ENCODE peak calls at places on chromosomes 11 and 22, in six cellular contexts. K is central memory CD8-positive, alpha-beta T cell; F is NCI-H774; Q is uterus; Z is fibroblast of the aortic adventitia; S is lung. V is an unnamed sample.

GRCh38 chr11:125304111-125304639 is 139.6 kb downstream of the PKNOX2 start:
- DNase-seq in Q (no peak), K (no peak), S (no peak), F (no peak), Z (no peak), V (no peak)

GRCh38 chr11:1293619-1294015 is 15.8 kb downstream of the TOLLIP start:
- DNase-seq in K (no peak), F (no peak), Z (no peak), Q (no peak), S (no peak), V (no peak)

GRCh38 chr22:30869996-30870395 is 98.6 kb downstream of the MORC2 start:
- DNase-seq in K (no peak), F (no peak), S (no peak), Q (no peak), Z (no peak), V (no peak)

GRCh38 chr11:115608976-115609375 is 104.8 kb upstream of the CADM1 start:
- DNase-seq in S (no peak), Z (no peak), F (no peak), K (no peak), Q (no peak), V (no peak)

GRCh38 chr11:2445948-2446551 is 1.2 kb downstream of the KCNQ1 start:
- DNase-seq in S (no peak), K (no peak), Z (no peak), F (no peak), Q (no peak), V (peak; percentile 55)

GRCh38 chr11:119480375-119481020 is 57.5 kb upstream of the THY1 start:
- DNase-seq in Z (no peak), K (no peak), Q (no peak), S (no peak), F (no peak), V (no peak)

GRCh38 chr11:18765554-18765953 is 26.0 kb downstream of the PTPN5 start:
- DNase-seq in Q (no peak), S (no peak), K (no peak), F (no peak), Z (peak; percentile 35), V (no peak)

GRCh38 chr11:77776455-77776854 is 44.1 kb downstream of the RSF1 start:
- DNase-seq in K (no peak), Q (no peak), Z (peak; percentile 18), F (no peak), S (no peak), V (no peak)

GRCh38 chr11:17395554-17395961 is 7.1 kb upstream of the KCNJ11 start:
- DNase-seq in Z (no peak), Q (no peak), S (no peak), F (no peak), K (no peak), V (no peak)

GRCh38 chr11:104127828-104128227 is 36.1 kb downstream of the PDGFD start:
- DNase-seq in K (no peak), S (no peak), F (no peak), Z (peak; percentile 85), Q (no peak), V (no peak)

GRCh38 chr22:17492247-17492646 is 71.1 kb upstream of the SLC25A18 start:
- DNase-seq in Z (no peak), Q (no peak), S (no peak), F (no peak), K (no peak), V (no peak)

GRCh38 chr11:36622431-36623136 is 24.5 kb upstream of the RAG2 start:
- DNase-seq in F (no peak), S (no peak), Z (peak; percentile 41), K (no peak), Q (no peak), V (no peak)

GRCh38 chr11:34053161-34053686 is 1.7 kb downstream of the CAPRIN1 start:
- DNase-seq in Z (peak; percentile 79), F (peak; percentile 53), Q (peak; percentile 46), K (peak; percentile 65), S (peak; percentile 70), V (peak; percentile 86)

GRCh38 chr11:57310091-57310490 is 14.7 kb downstream of the TNKS1BP1 start:
- DNase-seq in Q (no peak), F (no peak), K (no peak), Z (no peak), S (no peak), V (no peak)

GRCh38 chr11:134516529-134516928 is 104.5 kb upstream of the B3GAT1 start:
- DNase-seq in F (no peak), Z (no peak), K (no peak), S (no peak), Q (no peak), V (no peak)

GRCh38 chr11:45815747-45816146 is 10.8 kb downstream of the SLC35C1 start:
- DNase-seq in F (no peak), Z (peak; percentile 24), K (no peak), Q (no peak), S (no peak), V (no peak)

GRCh38 chr11:2796508-2797180 is 88.9 kb downstream of the CDKN1C start:
- DNase-seq in K (no peak), S (no peak), Q (peak; percentile 7), F (no peak), Z (no peak), V (no peak)

GRCh38 chr11:126414615-126415014 is 59.1 kb downstream of the ST3GAL4 start:
- DNase-seq in S (no peak), K (no peak), Z (no peak), Q (peak; percentile 48), F (no peak), V (no peak)

GRCh38 chr11:28461338-28461737 is 353.1 kb downstream of the METTL15 start:
- DNase-seq in Q (no peak), Z (peak; percentile 84), F (no peak), S (no peak), K (no peak), V (no peak)

GRCh38 chr22:27329966-27330645 is 471.4 kb downstream of the MN1 start:
- DNase-seq in Q (no peak), F (no peak), S (no peak), Z (no peak), K (no peak), V (no peak)

GRCh38 chr11:22340803-22341581 is 2.8 kb downstream of the SLC17A6 start:
- DNase-seq in S (no peak), K (no peak), Z (no peak), Q (no peak), F (no peak), V (no peak)

GRCh38 chr11:64831411-64831891 is 13.0 kb downstream of the CDC42BPG start:
- DNase-seq in Q (no peak), F (no peak), S (no peak), K (no peak), Z (no peak), V (no peak)

GRCh38 chr11:28919194-28919593 is 811.0 kb downstream of the METTL15 start:
- DNase-seq in F (no peak), Q (no peak), K (no peak), Z (no peak), S (no peak), V (no peak)